ENCODE peak calls at places on chromosomes 11 and 22, in four cellular contexts. J, Q, E and Z are unnamed samples.

GRCh38 chr22:23533328-23533762 is 46.7 kb downstream of the IGLL1 start:
- DNase-seq in J (peak), E (no peak), Q (peak), Z (peak)

GRCh38 chr11:124123587-124123986 is 8.3 kb downstream of the VWA5A start:
- DNase-seq in J (peak), Q (peak), E (no peak), Z (no peak)

GRCh38 chr11:79285756-79286155 is 155.1 kb downstream of the TENM4 start:
- DNase-seq in J (no peak), Q (no peak), E (no peak), Z (no peak)

GRCh38 chr22:43862074-43862881 is at the start of gene SULT4A1:
- DNase-seq in E (peak), J (peak), Q (peak), Z (peak)

GRCh38 chr22:27799334-27800249 is 2.0 kb downstream of the MN1 start:
- DNase-seq in E (no peak), Q (no peak), J (peak), Z (peak)

GRCh38 chr11:73585834-73586575 is 11.9 kb downstream of the FAM168A start:
- DNase-seq in E (no peak), Q (no peak), J (no peak), Z (peak)

GRCh38 chr22:47154621-47155081 is 392.2 kb downstream of the TBC1D22A start:
- DNase-seq in Q (no peak), E (no peak), J (no peak), Z (peak)

GRCh38 chr11:99534812-99535211 is 514.1 kb downstream of the CNTN5 start:
- DNase-seq in E (no peak), Q (no peak), J (no peak), Z (no peak)

GRCh38 chr11:134749040-134749586 is 337.1 kb upstream of the B3GAT1 start:
- DNase-seq in Q (no peak), E (no peak), J (peak), Z (no peak)

GRCh38 chr11:134981824-134982223 is 569.8 kb upstream of the B3GAT1 start:
- DNase-seq in E (no peak), Q (no peak), J (no peak), Z (no peak)

GRCh38 chr11:46388619-46389449 is 2.7 kb downstream of the CHRM4 start:
- DNase-seq in J (no peak), Q (peak), E (no peak), Z (peak)

GRCh38 chr22:20940178-20940790 is 23.1 kb downstream of the CRKL start:
- DNase-seq in E (no peak), Q (no peak), J (no peak), Z (no peak)

GRCh38 chr11:65422633-65423515 is at the start of gene NEAT1:
- DNase-seq in J (peak), E (peak), Q (peak), Z (no peak)

GRCh38 chr11:19561011-19561410 is 151.6 kb upstream of the NAV2 start:
- DNase-seq in Q (no peak), J (no peak), E (no peak), Z (no peak)

GRCh38 chr11:109371444-109372176 is 50.4 kb upstream of the C11orf87 start:
- DNase-seq in E (no peak), J (no peak), Q (peak), Z (no peak)

GRCh38 chr11:10388096-10388495 is 67.0 kb upstream of the AMPD3 start:
- DNase-seq in J (no peak), Q (no peak), E (no peak), Z (no peak)

GRCh38 chr22:37330200-37331033 is 48.1 kb downstream of the CYTH4 start:
- DNase-seq in E (peak), Q (peak), J (peak), Z (peak)

GRCh38 chr11:8234425-8234821 is 29.3 kb downstream of the LMO1 start:
- DNase-seq in Q (peak), J (peak), E (peak), Z (peak)

GRCh38 chr11:5204787-5205186 is 4.3 kb upstream of the OR51V1 start:
- DNase-seq in Q (peak), E (peak), J (no peak), Z (peak)

GRCh38 chr11:86800956-86801264 is 568 bp downstream of the PRSS23 start:
- DNase-seq in Q (no peak), J (no peak), E (no peak), Z (no peak)

GRCh38 chr11:30488304-30488998 is 97.7 kb downstream of the MPPED2 start:
- DNase-seq in E (no peak), Q (no peak), J (no peak), Z (peak)

GRCh38 chr11:8382436-8383053 is 118.9 kb upstream of the LMO1 start:
- DNase-seq in E (no peak), J (no peak), Q (no peak), Z (peak)

GRCh38 chr22:20424937-20425587 is 12.6 kb downstream of the SCARF2 start:
- DNase-seq in J (peak), E (no peak), Q (peak), Z (peak)

GRCh38 chr11:64007629-64008282 is 21.5 kb downstream of the OTUB1 start:
- DNase-seq in E (peak), Q (peak), J (peak), Z (peak)

GRCh38 chr22:24580276-24580675 is 12.6 kb downstream of the LRRC75B start:
- DNase-seq in J (no peak), Q (no peak), E (no peak), Z (peak)

GRCh38 chr11:43212279-43212678 is 99.5 kb upstream of the API5 start:
- DNase-seq in J (peak), Q (peak), E (no peak), Z (no peak)
- H3K27ac ChIP-seq in J (no peak), Q (no peak), E (no peak), Z (no peak)

GRCh38 chr11:85774256-85775097 is 36.5 kb downstream of the SYTL2 start:
- DNase-seq in E (no peak), Q (no peak), J (no peak), Z (no peak)
- H3K4me2 ChIP-seq in E (no peak), Q (no peak), J (no peak), Z (no peak)

DNA sequence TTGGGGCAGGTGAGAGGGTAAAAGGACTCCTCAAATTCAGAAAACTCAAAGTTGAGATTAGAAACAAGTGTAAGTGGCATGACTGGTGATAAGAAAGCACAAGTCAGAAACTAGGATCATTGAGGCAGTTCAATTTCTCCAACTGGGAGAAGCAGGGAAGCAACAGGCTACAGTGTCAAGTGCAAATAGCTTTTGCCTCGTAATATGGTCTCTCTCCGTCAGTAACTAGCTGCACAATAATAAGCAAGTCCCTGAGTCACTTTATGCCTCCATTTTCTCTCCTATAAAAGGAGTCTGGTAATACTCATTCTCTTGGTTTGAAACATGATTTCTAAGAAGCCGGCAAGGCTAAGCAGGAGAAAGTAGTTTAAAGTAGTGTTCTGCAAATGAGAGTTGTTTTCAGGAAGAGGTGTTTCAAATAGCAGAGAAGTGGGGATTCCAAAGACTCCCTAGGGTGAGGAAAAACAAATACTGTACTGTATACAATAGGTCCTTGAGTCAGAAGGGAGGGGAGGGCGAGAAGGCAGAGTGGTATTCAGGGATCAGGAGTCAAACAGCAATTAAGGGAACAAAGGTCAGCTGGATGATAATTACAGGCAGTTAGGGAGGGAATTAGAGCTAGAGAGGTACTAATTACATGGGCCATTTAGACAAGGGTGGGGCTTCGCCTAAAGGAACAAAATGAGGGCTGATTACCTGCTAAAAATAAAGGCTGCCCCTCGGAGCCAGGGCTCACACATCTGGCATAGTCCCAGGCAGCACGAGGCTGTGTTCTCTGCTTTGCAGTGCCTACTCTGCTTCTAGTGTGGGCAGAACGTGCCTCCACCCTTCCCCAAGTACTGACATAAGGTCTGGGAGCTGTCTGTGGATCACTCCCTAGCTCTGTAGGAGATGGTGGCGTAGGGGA is 96.0 kb upstream of the BDNF start:
- DNase-seq in Q (peak), J (peak), E (no peak), Z (no peak)
- H3K27ac ChIP-seq in Q (no peak), J (no peak), E (no peak), Z (no peak)

GRCh38 chr22:22111983-22112382 is 129.4 kb upstream of the TOP3B start:
- DNase-seq in Q (no peak), J (no peak), E (no peak), Z (no peak)
- H3K4me2 ChIP-seq in Q (no peak), J (no peak), E (peak), Z (no peak)